ENCODE peak calls at places on chromosomes 4 and X, in nine cellular contexts. One of them, this sample, is unnamed.

GRCh38 chrX:40130207-40130606 is 32.4 kb upstream of the BCOR start:
- DNase-seq in mucosa of descending colon: no peak
- DNase-seq in EH: peak
- DNase-seq in LoVo: no peak
- DNase-seq in NCI-H2081: no peak
- DNase-seq in HEK293T: no peak
- DNase-seq in AG04450: no peak
- DNase-seq in lung: no peak
- DNase-seq in effector CD4-positive, alpha-beta T cell: no peak
- DNase-seq in this sample: peak

GRCh38 chrX:129961180-129962083 is 21.0 kb upstream of the BCORL1 start:
- DNase-seq in HEK293T: peak
- DNase-seq in mucosa of descending colon: peak
- DNase-seq in NCI-H2081: peak
- DNase-seq in EH: peak
- DNase-seq in AG04450: no peak
- DNase-seq in LoVo: peak
- DNase-seq in effector CD4-positive, alpha-beta T cell: peak
- DNase-seq in lung: peak
- DNase-seq in this sample: peak

GRCh38 chrX:139554991-139555675 is 24.6 kb downstream of the F9 start:
- DNase-seq in EH: no peak
- DNase-seq in mucosa of descending colon: peak
- DNase-seq in LoVo: no peak
- DNase-seq in AG04450: no peak
- DNase-seq in lung: no peak
- DNase-seq in HEK293T: no peak
- DNase-seq in NCI-H2081: no peak
- DNase-seq in effector CD4-positive, alpha-beta T cell: no peak
- DNase-seq in this sample: no peak

GRCh38 chr4:123235431-123235830 is 161.2 kb upstream of the SPRY1 start:
- DNase-seq in lung: no peak
- DNase-seq in mucosa of descending colon: no peak
- DNase-seq in HEK293T: no peak
- DNase-seq in AG04450: no peak
- DNase-seq in LoVo: no peak
- DNase-seq in effector CD4-positive, alpha-beta T cell: no peak
- DNase-seq in NCI-H2081: no peak
- DNase-seq in EH: peak
- DNase-seq in this sample: peak

GRCh38 chr4:128757712-128758111 is 51.8 kb upstream of the JADE1 start:
- DNase-seq in AG04450: no peak
- DNase-seq in effector CD4-positive, alpha-beta T cell: no peak
- DNase-seq in EH: peak
- DNase-seq in HEK293T: peak
- DNase-seq in LoVo: no peak
- DNase-seq in mucosa of descending colon: no peak
- DNase-seq in lung: no peak
- DNase-seq in NCI-H2081: no peak
- DNase-seq in this sample: no peak

GRCh38 chr4:122988696-122989095 is 66.3 kb upstream of the NUDT6 start:
- DNase-seq in LoVo: no peak
- DNase-seq in effector CD4-positive, alpha-beta T cell: no peak
- DNase-seq in AG04450: no peak
- DNase-seq in mucosa of descending colon: no peak
- DNase-seq in HEK293T: no peak
- DNase-seq in lung: no peak
- DNase-seq in NCI-H2081: no peak
- DNase-seq in EH: no peak
- DNase-seq in this sample: no peak

GRCh38 chr4:138898282-138898681 is 117.3 kb upstream of the NOCT start:
- DNase-seq in LoVo: no peak
- DNase-seq in lung: no peak
- DNase-seq in EH: peak
- DNase-seq in NCI-H2081: peak
- DNase-seq in AG04450: no peak
- DNase-seq in HEK293T: no peak
- DNase-seq in effector CD4-positive, alpha-beta T cell: no peak
- DNase-seq in mucosa of descending colon: no peak
- DNase-seq in this sample: no peak

GRCh38 chr4:33649015-33649414 is 2595.3 kb downstream of the ARAP2 start:
- DNase-seq in LoVo: no peak
- DNase-seq in lung: no peak
- DNase-seq in AG04450: no peak
- DNase-seq in HEK293T: no peak
- DNase-seq in effector CD4-positive, alpha-beta T cell: no peak
- DNase-seq in mucosa of descending colon: no peak
- DNase-seq in NCI-H2081: no peak
- DNase-seq in EH: peak
- DNase-seq in this sample: no peak

GRCh38 chr4:147678121-147678520 is 5.8 kb downstream of the PRMT9 start:
- DNase-seq in AG04450: no peak
- DNase-seq in NCI-H2081: no peak
- DNase-seq in EH: peak
- DNase-seq in HEK293T: no peak
- DNase-seq in lung: no peak
- DNase-seq in mucosa of descending colon: no peak
- DNase-seq in LoVo: no peak
- DNase-seq in effector CD4-positive, alpha-beta T cell: no peak
- DNase-seq in this sample: no peak

GRCh38 chr4:36917413-36917812 is 327.1 kb upstream of the NWD2 start:
- DNase-seq in AG04450: no peak
- DNase-seq in mucosa of descending colon: no peak
- DNase-seq in EH: no peak
- DNase-seq in HEK293T: no peak
- DNase-seq in LoVo: no peak
- DNase-seq in NCI-H2081: no peak
- DNase-seq in effector CD4-positive, alpha-beta T cell: no peak
- DNase-seq in lung: no peak
- DNase-seq in this sample: no peak

GRCh38 chr4:6523251-6523650 is 50.8 kb upstream of the PPP2R2C start:
- DNase-seq in mucosa of descending colon: peak
- DNase-seq in lung: no peak
- DNase-seq in AG04450: no peak
- DNase-seq in EH: peak
- DNase-seq in HEK293T: no peak
- DNase-seq in NCI-H2081: no peak
- DNase-seq in LoVo: no peak
- DNase-seq in effector CD4-positive, alpha-beta T cell: no peak
- DNase-seq in this sample: no peak

GRCh38 chr4:42216569-42216968 is 64.1 kb upstream of the BEND4 start:
- DNase-seq in AG04450: no peak
- DNase-seq in NCI-H2081: no peak
- DNase-seq in HEK293T: no peak
- DNase-seq in effector CD4-positive, alpha-beta T cell: no peak
- DNase-seq in mucosa of descending colon: no peak
- DNase-seq in LoVo: no peak
- DNase-seq in lung: no peak
- DNase-seq in EH: no peak
- DNase-seq in this sample: no peak

GRCh38 chr4:1991596-1992434 is 17.0 kb downstream of the NELFA start:
- DNase-seq in LoVo: no peak
- DNase-seq in NCI-H2081: no peak
- DNase-seq in EH: no peak
- DNase-seq in HEK293T: no peak
- DNase-seq in mucosa of descending colon: peak
- DNase-seq in AG04450: no peak
- DNase-seq in lung: no peak
- DNase-seq in effector CD4-positive, alpha-beta T cell: no peak
- DNase-seq in this sample: no peak

GRCh38 chr4:89056953-89057398 is at the start of gene FAM13A:
- DNase-seq in HEK293T: peak
- DNase-seq in effector CD4-positive, alpha-beta T cell: no peak
- DNase-seq in mucosa of descending colon: peak
- DNase-seq in NCI-H2081: peak
- DNase-seq in lung: peak
- DNase-seq in LoVo: peak
- DNase-seq in EH: peak
- DNase-seq in AG04450: peak
- DNase-seq in this sample: peak

GRCh38 chr4:175386776-175387507 is 425.1 kb downstream of the GPM6A start:
- DNase-seq in NCI-H2081: no peak
- DNase-seq in EH: no peak
- DNase-seq in LoVo: no peak
- DNase-seq in AG04450: no peak
- DNase-seq in lung: no peak
- DNase-seq in mucosa of descending colon: no peak
- DNase-seq in effector CD4-positive, alpha-beta T cell: no peak
- DNase-seq in HEK293T: no peak
- DNase-seq in this sample: no peak

GRCh38 chr4:77845400-77845799 is 17.2 kb upstream of the MRPL1 start:
- DNase-seq in LoVo: no peak
- DNase-seq in effector CD4-positive, alpha-beta T cell: no peak
- DNase-seq in AG04450: no peak
- DNase-seq in lung: no peak
- DNase-seq in EH: no peak
- DNase-seq in HEK293T: no peak
- DNase-seq in mucosa of descending colon: no peak
- DNase-seq in NCI-H2081: no peak
- DNase-seq in this sample: no peak

GRCh38 chr4:107473126-107473525 is 246.9 kb downstream of the PAPSS1 start:
- DNase-seq in HEK293T: no peak
- DNase-seq in LoVo: no peak
- DNase-seq in EH: no peak
- DNase-seq in NCI-H2081: no peak
- DNase-seq in AG04450: no peak
- DNase-seq in lung: no peak
- DNase-seq in mucosa of descending colon: no peak
- DNase-seq in effector CD4-positive, alpha-beta T cell: no peak
- DNase-seq in this sample: no peak

GRCh38 chr4:70706516-70706915 is 15.2 kb upstream of the RUFY3 start:
- DNase-seq in LoVo: no peak
- DNase-seq in AG04450: no peak
- DNase-seq in mucosa of descending colon: no peak
- DNase-seq in effector CD4-positive, alpha-beta T cell: no peak
- DNase-seq in NCI-H2081: no peak
- DNase-seq in EH: peak
- DNase-seq in HEK293T: no peak
- DNase-seq in lung: no peak
- DNase-seq in this sample: no peak

GRCh38 chrX:11380187-11380586 is 87.0 kb downstream of the AMELX start:
- DNase-seq in EH: peak
- DNase-seq in HEK293T: no peak
- DNase-seq in effector CD4-positive, alpha-beta T cell: no peak
- DNase-seq in mucosa of descending colon: no peak
- DNase-seq in lung: no peak
- DNase-seq in AG04450: no peak
- DNase-seq in LoVo: no peak
- DNase-seq in NCI-H2081: no peak
- DNase-seq in this sample: no peak

GRCh38 chr4:75340561-75340960 is 173.6 kb downstream of the RCHY1 start:
- DNase-seq in AG04450: no peak
- DNase-seq in effector CD4-positive, alpha-beta T cell: no peak
- DNase-seq in NCI-H2081: peak
- DNase-seq in HEK293T: no peak
- DNase-seq in LoVo: no peak
- DNase-seq in lung: no peak
- DNase-seq in EH: no peak
- DNase-seq in mucosa of descending colon: no peak
- DNase-seq in this sample: no peak

GRCh38 chr4:100511906-100512305 is 5.9 kb downstream of the EMCN start:
- DNase-seq in NCI-H2081: no peak
- DNase-seq in EH: peak
- DNase-seq in mucosa of descending colon: no peak
- DNase-seq in HEK293T: no peak
- DNase-seq in AG04450: no peak
- DNase-seq in LoVo: no peak
- DNase-seq in lung: no peak
- DNase-seq in effector CD4-positive, alpha-beta T cell: no peak
- DNase-seq in this sample: no peak

GRCh38 chr4:95949136-95949765 is 109.4 kb downstream of the PDHA2 start:
- DNase-seq in EH: no peak
- DNase-seq in mucosa of descending colon: no peak
- DNase-seq in lung: no peak
- DNase-seq in AG04450: no peak
- DNase-seq in LoVo: no peak
- DNase-seq in HEK293T: no peak
- DNase-seq in NCI-H2081: no peak
- DNase-seq in effector CD4-positive, alpha-beta T cell: no peak
- DNase-seq in this sample: no peak

GRCh38 chrX:53266914-53267313 is 14.5 kb downstream of the IQSEC2 start:
- DNase-seq in AG04450: no peak
- DNase-seq in LoVo: no peak
- DNase-seq in HEK293T: no peak
- DNase-seq in effector CD4-positive, alpha-beta T cell: no peak
- DNase-seq in NCI-H2081: no peak
- DNase-seq in lung: no peak
- DNase-seq in EH: no peak
- DNase-seq in mucosa of descending colon: no peak
- DNase-seq in this sample: no peak

GRCh38 chrX:86747091-86747490 is 598.8 kb downstream of the DACH2 start:
- DNase-seq in LoVo: no peak
- DNase-seq in lung: no peak
- DNase-seq in effector CD4-positive, alpha-beta T cell: no peak
- DNase-seq in NCI-H2081: no peak
- DNase-seq in AG04450: no peak
- DNase-seq in HEK293T: no peak
- DNase-seq in mucosa of descending colon: no peak
- DNase-seq in EH: no peak
- DNase-seq in this sample: no peak